ENCODE peak calls at places on chromosomes 7 and 10, in four cellular contexts. One of them, this sample, is unnamed.

GRCh38 chr10:124500767-124501166 is 39.1 kb downstream of the LHPP start:
- DNase-seq in activated T-helper 1 cell treated with anti-CD3 and anti-CD28 coated beads, Interleukin-12 subunit alpha, Interleukin-12 subunit beta, Interleukin-2, Interleukin-4 antibody, amounts not matched to agents 30 ng/mL and 10 ng/mL and 1 ng/mL, durations not matched to agents 14 hours and 24 hours and 36 hours: no peak
- DNase-seq in AG10803: no peak
- DNase-seq in H9: no peak
- DNase-seq in this sample: no peak

GRCh38 chr10:103080891-103081581 is 112.0 kb downstream of the NT5C2 start:
- DNase-seq in activated T-helper 1 cell treated with anti-CD3 and anti-CD28 coated beads, Interleukin-12 subunit alpha, Interleukin-12 subunit beta, Interleukin-2, Interleukin-4 antibody, amounts not matched to agents 30 ng/mL and 10 ng/mL and 1 ng/mL, durations not matched to agents 14 hours and 24 hours and 36 hours: no peak
- DNase-seq in H9: no peak
- DNase-seq in AG10803: no peak
- DNase-seq in this sample: no peak

GRCh38 chr7:28434510-28434909 is 22.2 kb downstream of the CREB5 start:
- DNase-seq in AG10803: no peak
- DNase-seq in activated T-helper 1 cell treated with anti-CD3 and anti-CD28 coated beads, Interleukin-12 subunit alpha, Interleukin-12 subunit beta, Interleukin-2, Interleukin-4 antibody, amounts not matched to agents 30 ng/mL and 10 ng/mL and 1 ng/mL, durations not matched to agents 14 hours and 24 hours and 36 hours: no peak
- DNase-seq in H9: no peak
- DNase-seq in this sample: no peak

GRCh38 chr7:127123220-127123619 is 129.5 kb downstream of the GRM8 start:
- DNase-seq in H9: no peak
- DNase-seq in AG10803: no peak
- DNase-seq in activated T-helper 1 cell treated with anti-CD3 and anti-CD28 coated beads, Interleukin-12 subunit alpha, Interleukin-12 subunit beta, Interleukin-2, Interleukin-4 antibody, amounts not matched to agents 30 ng/mL and 10 ng/mL and 1 ng/mL, durations not matched to agents 14 hours and 24 hours and 36 hours: no peak
- DNase-seq in this sample: no peak

GRCh38 chr10:23047201-23048050 is 48.0 kb upstream of the MSRB2 start:
- DNase-seq in activated T-helper 1 cell treated with anti-CD3 and anti-CD28 coated beads, Interleukin-12 subunit alpha, Interleukin-12 subunit beta, Interleukin-2, Interleukin-4 antibody, amounts not matched to agents 30 ng/mL and 10 ng/mL and 1 ng/mL, durations not matched to agents 14 hours and 24 hours and 36 hours: no peak
- DNase-seq in H9: no peak
- DNase-seq in AG10803: no peak
- DNase-seq in this sample: no peak

GRCh38 chr10:127715249-127715648 is 21.7 kb upstream of the FOXI2 start:
- DNase-seq in H9: no peak
- DNase-seq in activated T-helper 1 cell treated with anti-CD3 and anti-CD28 coated beads, Interleukin-12 subunit alpha, Interleukin-12 subunit beta, Interleukin-2, Interleukin-4 antibody, amounts not matched to agents 30 ng/mL and 10 ng/mL and 1 ng/mL, durations not matched to agents 14 hours and 24 hours and 36 hours: no peak
- DNase-seq in AG10803: no peak
- DNase-seq in this sample: no peak

GRCh38 chr10:76336213-76336963 is 905.0 kb downstream of the LRMDA start:
- DNase-seq in AG10803: no peak
- DNase-seq in H9: no peak
- DNase-seq in activated T-helper 1 cell treated with anti-CD3 and anti-CD28 coated beads, Interleukin-12 subunit alpha, Interleukin-12 subunit beta, Interleukin-2, Interleukin-4 antibody, amounts not matched to agents 30 ng/mL and 10 ng/mL and 1 ng/mL, durations not matched to agents 14 hours and 24 hours and 36 hours: no peak
- DNase-seq in this sample: no peak

GRCh38 chr7:68321076-68321639 is 1277.1 kb upstream of the AUTS2 start:
- DNase-seq in H9: no peak
- DNase-seq in AG10803: peak
- DNase-seq in activated T-helper 1 cell treated with anti-CD3 and anti-CD28 coated beads, Interleukin-12 subunit alpha, Interleukin-12 subunit beta, Interleukin-2, Interleukin-4 antibody, amounts not matched to agents 30 ng/mL and 10 ng/mL and 1 ng/mL, durations not matched to agents 14 hours and 24 hours and 36 hours: no peak
- DNase-seq in this sample: no peak

GRCh38 chr10:71243756-71244637 is 31.6 kb downstream of the UNC5B start:
- DNase-seq in AG10803: peak
- DNase-seq in activated T-helper 1 cell treated with anti-CD3 and anti-CD28 coated beads, Interleukin-12 subunit alpha, Interleukin-12 subunit beta, Interleukin-2, Interleukin-4 antibody, amounts not matched to agents 30 ng/mL and 10 ng/mL and 1 ng/mL, durations not matched to agents 14 hours and 24 hours and 36 hours: no peak
- DNase-seq in H9: no peak
- DNase-seq in this sample: no peak

GRCh38 chr10:133384071-133384470 is 5.0 kb downstream of the PAOX start:
- DNase-seq in AG10803: no peak
- DNase-seq in activated T-helper 1 cell treated with anti-CD3 and anti-CD28 coated beads, Interleukin-12 subunit alpha, Interleukin-12 subunit beta, Interleukin-2, Interleukin-4 antibody, amounts not matched to agents 30 ng/mL and 10 ng/mL and 1 ng/mL, durations not matched to agents 14 hours and 24 hours and 36 hours: no peak
- DNase-seq in H9: no peak
- DNase-seq in this sample: no peak

GRCh38 chr10:118721005-118721876 is 33.5 kb downstream of the CACUL1 start:
- DNase-seq in AG10803: peak
- DNase-seq in activated T-helper 1 cell treated with anti-CD3 and anti-CD28 coated beads, Interleukin-12 subunit alpha, Interleukin-12 subunit beta, Interleukin-2, Interleukin-4 antibody, amounts not matched to agents 30 ng/mL and 10 ng/mL and 1 ng/mL, durations not matched to agents 14 hours and 24 hours and 36 hours: peak
- DNase-seq in H9: no peak
- DNase-seq in this sample: peak

GRCh38 chr7:86339051-86339450 is 304.7 kb upstream of the GRM3 start:
- DNase-seq in H9: no peak
- DNase-seq in AG10803: no peak
- DNase-seq in activated T-helper 1 cell treated with anti-CD3 and anti-CD28 coated beads, Interleukin-12 subunit alpha, Interleukin-12 subunit beta, Interleukin-2, Interleukin-4 antibody, amounts not matched to agents 30 ng/mL and 10 ng/mL and 1 ng/mL, durations not matched to agents 14 hours and 24 hours and 36 hours: no peak
- DNase-seq in this sample: no peak

GRCh38 chr10:84138478-84139125 is 707 bp upstream of the GHITM start:
- DNase-seq in AG10803: no peak
- DNase-seq in activated T-helper 1 cell treated with anti-CD3 and anti-CD28 coated beads, Interleukin-12 subunit alpha, Interleukin-12 subunit beta, Interleukin-2, Interleukin-4 antibody, amounts not matched to agents 30 ng/mL and 10 ng/mL and 1 ng/mL, durations not matched to agents 14 hours and 24 hours and 36 hours: peak
- DNase-seq in H9: no peak
- DNase-seq in this sample: no peak

GRCh38 chr7:73633323-73633722 is 9.0 kb upstream of the MLXIPL start:
- DNase-seq in H9: no peak
- DNase-seq in activated T-helper 1 cell treated with anti-CD3 and anti-CD28 coated beads, Interleukin-12 subunit alpha, Interleukin-12 subunit beta, Interleukin-2, Interleukin-4 antibody, amounts not matched to agents 30 ng/mL and 10 ng/mL and 1 ng/mL, durations not matched to agents 14 hours and 24 hours and 36 hours: no peak
- DNase-seq in AG10803: no peak
- DNase-seq in this sample: no peak

GRCh38 chr10:11886851-11887250 is 63.7 kb downstream of the PROSER2 start:
- DNase-seq in activated T-helper 1 cell treated with anti-CD3 and anti-CD28 coated beads, Interleukin-12 subunit alpha, Interleukin-12 subunit beta, Interleukin-2, Interleukin-4 antibody, amounts not matched to agents 30 ng/mL and 10 ng/mL and 1 ng/mL, durations not matched to agents 14 hours and 24 hours and 36 hours: no peak
- DNase-seq in H9: no peak
- DNase-seq in AG10803: no peak
- DNase-seq in this sample: no peak

GRCh38 chr7:156827587-156828203 is 65.3 kb downstream of the LMBR1 start:
- DNase-seq in activated T-helper 1 cell treated with anti-CD3 and anti-CD28 coated beads, Interleukin-12 subunit alpha, Interleukin-12 subunit beta, Interleukin-2, Interleukin-4 antibody, amounts not matched to agents 30 ng/mL and 10 ng/mL and 1 ng/mL, durations not matched to agents 14 hours and 24 hours and 36 hours: no peak
- DNase-seq in H9: no peak
- DNase-seq in AG10803: peak
- DNase-seq in this sample: no peak

GRCh38 chr10:130809761-130810515 is 501.6 kb downstream of the TCERG1L start:
- DNase-seq in activated T-helper 1 cell treated with anti-CD3 and anti-CD28 coated beads, Interleukin-12 subunit alpha, Interleukin-12 subunit beta, Interleukin-2, Interleukin-4 antibody, amounts not matched to agents 30 ng/mL and 10 ng/mL and 1 ng/mL, durations not matched to agents 14 hours and 24 hours and 36 hours: no peak
- DNase-seq in H9: no peak
- DNase-seq in AG10803: no peak
- DNase-seq in this sample: no peak

GRCh38 chr10:100364735-100365391 is 17.8 kb downstream of the SCD start:
- DNase-seq in H9: peak
- DNase-seq in activated T-helper 1 cell treated with anti-CD3 and anti-CD28 coated beads, Interleukin-12 subunit alpha, Interleukin-12 subunit beta, Interleukin-2, Interleukin-4 antibody, amounts not matched to agents 30 ng/mL and 10 ng/mL and 1 ng/mL, durations not matched to agents 14 hours and 24 hours and 36 hours: no peak
- DNase-seq in AG10803: peak
- DNase-seq in this sample: no peak

GRCh38 chr10:72702868-72703581 is 11.1 kb downstream of the MCU start:
- DNase-seq in H9: no peak
- DNase-seq in AG10803: peak
- DNase-seq in activated T-helper 1 cell treated with anti-CD3 and anti-CD28 coated beads, Interleukin-12 subunit alpha, Interleukin-12 subunit beta, Interleukin-2, Interleukin-4 antibody, amounts not matched to agents 30 ng/mL and 10 ng/mL and 1 ng/mL, durations not matched to agents 14 hours and 24 hours and 36 hours: no peak
- DNase-seq in this sample: no peak

GRCh38 chr10:7027913-7028808 is 382.7 kb downstream of the SFMBT2 start:
- DNase-seq in AG10803: peak
- DNase-seq in activated T-helper 1 cell treated with anti-CD3 and anti-CD28 coated beads, Interleukin-12 subunit alpha, Interleukin-12 subunit beta, Interleukin-2, Interleukin-4 antibody, amounts not matched to agents 30 ng/mL and 10 ng/mL and 1 ng/mL, durations not matched to agents 14 hours and 24 hours and 36 hours: no peak
- DNase-seq in H9: no peak
- DNase-seq in this sample: no peak

GRCh38 chr7:26485421-26486019 is 193.9 kb downstream of the SNX10 start:
- DNase-seq in activated T-helper 1 cell treated with anti-CD3 and anti-CD28 coated beads, Interleukin-12 subunit alpha, Interleukin-12 subunit beta, Interleukin-2, Interleukin-4 antibody, amounts not matched to agents 30 ng/mL and 10 ng/mL and 1 ng/mL, durations not matched to agents 14 hours and 24 hours and 36 hours: no peak
- DNase-seq in AG10803: peak
- DNase-seq in H9: no peak
- DNase-seq in this sample: no peak

GRCh38 chr10:26177341-26177740 is 39.2 kb upstream of the GAD2 start:
- DNase-seq in AG10803: no peak
- DNase-seq in activated T-helper 1 cell treated with anti-CD3 and anti-CD28 coated beads, Interleukin-12 subunit alpha, Interleukin-12 subunit beta, Interleukin-2, Interleukin-4 antibody, amounts not matched to agents 30 ng/mL and 10 ng/mL and 1 ng/mL, durations not matched to agents 14 hours and 24 hours and 36 hours: no peak
- DNase-seq in H9: no peak
- DNase-seq in this sample: no peak

GRCh38 chr7:68321776-68322496 is 1276.3 kb upstream of the AUTS2 start:
- DNase-seq in activated T-helper 1 cell treated with anti-CD3 and anti-CD28 coated beads, Interleukin-12 subunit alpha, Interleukin-12 subunit beta, Interleukin-2, Interleukin-4 antibody, amounts not matched to agents 30 ng/mL and 10 ng/mL and 1 ng/mL, durations not matched to agents 14 hours and 24 hours and 36 hours: no peak
- DNase-seq in AG10803: peak
- DNase-seq in H9: no peak
- DNase-seq in this sample: no peak

GRCh38 chr7:15643000-15643705 is 43.3 kb downstream of the MEOX2 start:
- DNase-seq in activated T-helper 1 cell treated with anti-CD3 and anti-CD28 coated beads, Interleukin-12 subunit alpha, Interleukin-12 subunit beta, Interleukin-2, Interleukin-4 antibody, amounts not matched to agents 30 ng/mL and 10 ng/mL and 1 ng/mL, durations not matched to agents 14 hours and 24 hours and 36 hours: no peak
- DNase-seq in H9: no peak
- DNase-seq in AG10803: no peak
- DNase-seq in this sample: no peak

GRCh38 chr7:29488977-29489376 is 74.7 kb upstream of the PRR15 start:
- DNase-seq in AG10803: peak
- DNase-seq in H9: no peak
- DNase-seq in activated T-helper 1 cell treated with anti-CD3 and anti-CD28 coated beads, Interleukin-12 subunit alpha, Interleukin-12 subunit beta, Interleukin-2, Interleukin-4 antibody, amounts not matched to agents 30 ng/mL and 10 ng/mL and 1 ng/mL, durations not matched to agents 14 hours and 24 hours and 36 hours: no peak
- DNase-seq in this sample: peak

GRCh38 chr7:49483142-49483541 is 290.3 kb upstream of the VWC2 start:
- DNase-seq in AG10803: no peak
- DNase-seq in H9: no peak
- DNase-seq in activated T-helper 1 cell treated with anti-CD3 and anti-CD28 coated beads, Interleukin-12 subunit alpha, Interleukin-12 subunit beta, Interleukin-2, Interleukin-4 antibody, amounts not matched to agents 30 ng/mL and 10 ng/mL and 1 ng/mL, durations not matched to agents 14 hours and 24 hours and 36 hours: no peak
- DNase-seq in this sample: no peak

This sample was measured in HS-5.